ENCODE peak calls at places on chromosome 11, in nine cellular contexts. Z is left cardiac atrium; L is activated CD4-positive, CD25-positive, alpha-beta regulatory T cell; H is spleen; G is CD8-positive, alpha-beta memory T cell; K is thoracic aorta; T is fibroblast of the conjunctiva; O is naive thymus-derived CD4-positive, alpha-beta T cell; M is foreskin fibroblast. J is an unnamed sample.

GRCh38 chr11:114059278-114059983 is at the start of gene ZBTB16:
- DNase-seq in H (peak), G (peak), T (peak), K (peak), O (peak), M (peak), Z (peak), L (peak), J (no peak)

GRCh38 chr11:103528596-103528995 is 419.4 kb downstream of the DYNC2H1 start:
- DNase-seq in T (no peak), O (no peak), G (no peak), H (no peak), Z (no peak), K (no peak), L (no peak), M (no peak), J (no peak)

GRCh38 chr11:117986981-117987495 is 844 bp downstream of the IL10RA start:
- DNase-seq in Z (no peak), T (no peak), L (peak), O (peak), G (peak), K (no peak), M (peak), H (peak), J (peak)

GRCh38 chr11:66363805-66364535 is 7.6 kb downstream of the SLC29A2 start:
- DNase-seq in H (peak), T (no peak), O (peak), G (peak), M (no peak), Z (no peak), L (peak), K (no peak), J (peak)

GRCh38 chr11:44528103-44528502 is 37.4 kb upstream of the CD82 start:
- DNase-seq in M (no peak), H (no peak), T (no peak), G (no peak), O (no peak), Z (no peak), L (no peak), K (no peak), J (no peak)

GRCh38 chr11:34356918-34357645 is 728 bp downstream of the ABTB2 start:
- DNase-seq in M (no peak), O (peak), G (peak), T (no peak), K (no peak), H (peak), L (peak), Z (peak), J (no peak)

GRCh38 chr11:61966673-61967176 is 709 bp downstream of the FTH1 start:
- DNase-seq in M (no peak), O (peak), Z (no peak), H (peak), L (no peak), G (peak), K (no peak), T (no peak), J (peak)

GRCh38 chr11:77724639-77725038 is 87.0 kb upstream of the CLNS1A start:
- DNase-seq in G (no peak), K (no peak), M (no peak), O (no peak), Z (no peak), T (no peak), L (no peak), H (no peak), J (no peak)

GRCh38 chr11:50077526-50077925 is 44.9 kb downstream of the OR4C45 start:
- DNase-seq in H (no peak), L (no peak), G (no peak), T (no peak), Z (no peak), K (no peak), O (no peak), M (no peak), J (no peak)

GRCh38 chr11:78168539-78169477 is 19.6 kb downstream of the KCTD21 start:
- DNase-seq in O (no peak), K (peak), T (peak), Z (peak), M (no peak), G (no peak), L (no peak), H (no peak), J (no peak)

GRCh38 chr11:29025001-29025400 is 916.8 kb downstream of the METTL15 start:
- DNase-seq in G (no peak), T (no peak), K (no peak), M (no peak), O (no peak), Z (no peak), L (no peak), H (no peak), J (no peak)

GRCh38 chr11:93861808-93862207 is 11.4 kb upstream of the VSTM5 start:
- DNase-seq in M (no peak), K (no peak), T (no peak), Z (peak), L (no peak), G (no peak), H (no peak), O (no peak), J (no peak)

GRCh38 chr11:61111060-61111435 is 8.8 kb downstream of the CD5 start:
- DNase-seq in G (no peak), Z (no peak), L (no peak), T (no peak), O (no peak), M (no peak), H (peak), K (no peak), J (no peak)

GRCh38 chr11:128463386-128463829 is 124.0 kb downstream of the ETS1 start:
- DNase-seq in M (peak), T (peak), K (peak), G (no peak), Z (peak), H (no peak), L (no peak), O (no peak), J (no peak)

GRCh38 chr11:75240381-75241035 is at the start of gene TPBGL:
- DNase-seq in K (no peak), H (peak), O (no peak), Z (peak), T (no peak), G (no peak), M (no peak), L (no peak), J (no peak)

GRCh38 chr11:15483205-15483604 is 368.5 kb downstream of the INSC start:
- DNase-seq in Z (no peak), M (no peak), T (no peak), K (no peak), G (no peak), O (no peak), L (no peak), H (no peak), J (no peak)

GRCh38 chr11:11842426-11843008 is 745 bp downstream of the USP47 start:
- DNase-seq in K (no peak), Z (peak), M (peak), T (peak), L (peak), O (peak), H (no peak), G (peak), J (peak)

GRCh38 chr11:85896871-85897270 is 41.7 kb downstream of the CCDC83 start:
- DNase-seq in G (no peak), M (no peak), O (no peak), H (no peak), L (no peak), T (no peak), Z (no peak), K (no peak), J (no peak)

GRCh38 chr11:69356703-69357457 is 62.9 kb downstream of the MYEOV start:
- DNase-seq in T (no peak), M (no peak), H (no peak), Z (no peak), G (no peak), O (no peak), K (no peak), L (no peak), J (no peak)

GRCh38 chr11:13315517-13316432 is 38.2 kb downstream of the BMAL1 start:
- DNase-seq in L (no peak), M (no peak), T (no peak), K (no peak), O (no peak), H (no peak), Z (no peak), G (no peak), J (no peak)

GRCh38 chr11:66022401-66023185 is 3.7 kb downstream of the CATSPER1 start:
- DNase-seq in K (no peak), Z (peak), L (peak), M (peak), O (peak), G (peak), T (peak), H (peak), J (peak)

GRCh38 chr11:128331317-128331716 is 256.0 kb downstream of the ETS1 start:
- DNase-seq in L (no peak), T (no peak), G (no peak), H (no peak), K (no peak), O (no peak), M (no peak), Z (no peak), J (peak)

GRCh38 chr11:57213282-57214086 is 23.6 kb downstream of the APLNR start:
- DNase-seq in L (no peak), M (peak), G (no peak), O (no peak), K (no peak), Z (no peak), H (no peak), T (no peak), J (no peak)

GRCh38 chr11:94330789-94331188 is 26.4 kb downstream of the IZUMO1R start:
- DNase-seq in O (no peak), G (no peak), M (no peak), L (no peak), K (no peak), T (no peak), Z (no peak), H (no peak), J (no peak)

GRCh38 chr11:45855308-45855707 is 8.0 kb downstream of the CRY2 start:
- DNase-seq in G (no peak), Z (no peak), K (no peak), H (no peak), L (no peak), T (no peak), O (no peak), M (no peak), J (no peak)

GRCh38 chr11:123302751-123303195 is 107.7 kb upstream of the CLMP start:
- DNase-seq in M (peak), L (no peak), K (no peak), G (no peak), O (no peak), Z (no peak), H (no peak), T (no peak), J (no peak)

GRCh38 chr11:29161216-29161615 is 855.6 kb downstream of the KCNA4 start:
- DNase-seq in T (no peak), O (no peak), M (no peak), Z (no peak), G (no peak), L (no peak), K (no peak), H (no peak), J (no peak)

GRCh38 chr11:67290801-67291200 is 1.7 kb downstream of the ANKRD13D start:
- DNase-seq in L (no peak), O (no peak), T (peak), G (no peak), K (no peak), H (peak), Z (peak), M (no peak), J (no peak)

GRCh38 chr11:28140689-28141455 is 32.7 kb downstream of the METTL15 start:
- DNase-seq in L (no peak), K (no peak), Z (no peak), O (no peak), G (no peak), M (no peak), T (no peak), H (no peak), J (no peak)

GRCh38 chr11:35040221-35040942 is 98.6 kb upstream of the CD44 start:
- DNase-seq in M (peak), T (peak), Z (no peak), L (peak), K (no peak), O (peak), H (no peak), G (peak), J (no peak)

GRCh38 chr11:96154802-96155520 is 188.0 kb downstream of the MAML2 start:
- DNase-seq in T (no peak), L (no peak), O (no peak), H (no peak), M (peak), G (no peak), Z (no peak), K (no peak), J (no peak)

GRCh38 chr11:66080055-66080817 is 10.2 kb downstream of the PACS1 start:
- DNase-seq in H (no peak), K (no peak), M (peak), G (peak), Z (peak), L (peak), O (no peak), T (peak), J (peak)

J was measured in NAMALWA.